ENCODE peak calls at places on chromosomes 1 and 21, in ten cellular contexts. One of them, this sample, is unnamed.

GRCh38 chr1:84442256-84442655 is 36.8 kb upstream of the RPF1 start:
- DNase-seq in AG09319: peak; percentile 72
- DNase-seq in fibroblast of lung: peak; percentile 91
- DNase-seq in endothelial cell: no peak
- DNase-seq in OCI-LY7: peak; percentile 60
- DNase-seq in Panc1: peak; percentile 72
- DNase-seq in osteocyte: no peak
- DNase-seq in suprapubic skin: no peak
- DNase-seq in pancreas: no peak
- DNase-seq in nephron progenitor cell: no peak
- DNase-seq in this sample: peak; percentile 54

GRCh38 chr1:200646515-200646914 is 23.2 kb downstream of the DDX59 start:
- DNase-seq in AG09319: no peak
- DNase-seq in Panc1: no peak
- DNase-seq in nephron progenitor cell: no peak
- DNase-seq in osteocyte: no peak
- DNase-seq in pancreas: no peak
- DNase-seq in OCI-LY7: no peak
- DNase-seq in fibroblast of lung: peak; percentile 18
- DNase-seq in suprapubic skin: no peak
- DNase-seq in endothelial cell: no peak
- DNase-seq in this sample: no peak

GRCh38 chr1:153220606-153221303 is 3.4 kb downstream of the PRR9 start:
- DNase-seq in fibroblast of lung: no peak
- DNase-seq in AG09319: no peak
- DNase-seq in nephron progenitor cell: no peak
- DNase-seq in pancreas: no peak
- DNase-seq in osteocyte: no peak
- DNase-seq in endothelial cell: no peak
- DNase-seq in suprapubic skin: no peak
- DNase-seq in Panc1: no peak
- DNase-seq in OCI-LY7: no peak
- DNase-seq in this sample: no peak

GRCh38 chr1:240031414-240031813 is 60.3 kb upstream of the FMN2 start:
- DNase-seq in nephron progenitor cell: no peak
- DNase-seq in osteocyte: no peak
- DNase-seq in endothelial cell: no peak
- DNase-seq in suprapubic skin: no peak
- DNase-seq in AG09319: no peak
- DNase-seq in fibroblast of lung: peak; percentile 76
- DNase-seq in pancreas: no peak
- DNase-seq in Panc1: no peak
- DNase-seq in OCI-LY7: no peak
- DNase-seq in this sample: no peak

GRCh38 chr1:238658766-238659165 is 727.6 kb upstream of the CHRM3 start:
- DNase-seq in AG09319: no peak
- DNase-seq in nephron progenitor cell: no peak
- DNase-seq in endothelial cell: no peak
- DNase-seq in OCI-LY7: no peak
- DNase-seq in fibroblast of lung: peak; percentile 91
- DNase-seq in osteocyte: no peak
- DNase-seq in Panc1: no peak
- DNase-seq in pancreas: no peak
- DNase-seq in suprapubic skin: no peak
- DNase-seq in this sample: no peak

GRCh38 chr1:184953600-184954219 is 20.6 kb downstream of the NIBAN1 start:
- DNase-seq in fibroblast of lung: peak; percentile 85
- DNase-seq in OCI-LY7: no peak
- DNase-seq in endothelial cell: no peak
- DNase-seq in nephron progenitor cell: no peak
- DNase-seq in AG09319: no peak
- DNase-seq in suprapubic skin: no peak
- DNase-seq in Panc1: no peak
- DNase-seq in osteocyte: no peak
- DNase-seq in pancreas: no peak
- DNase-seq in this sample: no peak

GRCh38 chr1:227343727-227344551 is 25.6 kb upstream of the CDC42BPA start:
- DNase-seq in AG09319: peak; percentile 68
- DNase-seq in fibroblast of lung: peak; percentile 83
- DNase-seq in Panc1: no peak
- DNase-seq in nephron progenitor cell: no peak
- DNase-seq in pancreas: no peak
- DNase-seq in suprapubic skin: no peak
- DNase-seq in osteocyte: no peak
- DNase-seq in endothelial cell: no peak
- DNase-seq in OCI-LY7: no peak
- DNase-seq in this sample: peak; percentile 63

GRCh38 chr1:25556791-25557476 is 13.5 kb downstream of the LDLRAP1 start:
- DNase-seq in suprapubic skin: no peak
- DNase-seq in pancreas: peak; percentile 60
- DNase-seq in OCI-LY7: no peak
- DNase-seq in endothelial cell: no peak
- DNase-seq in fibroblast of lung: peak; percentile 57
- DNase-seq in Panc1: no peak
- DNase-seq in nephron progenitor cell: no peak
- DNase-seq in osteocyte: no peak
- DNase-seq in AG09319: no peak
- DNase-seq in this sample: no peak

GRCh38 chr1:167765496-167765895 is 43.7 kb downstream of the MPZL1 start:
- DNase-seq in fibroblast of lung: no peak
- DNase-seq in nephron progenitor cell: no peak
- DNase-seq in pancreas: no peak
- DNase-seq in suprapubic skin: no peak
- DNase-seq in Panc1: no peak
- DNase-seq in osteocyte: no peak
- DNase-seq in OCI-LY7: no peak
- DNase-seq in AG09319: no peak
- DNase-seq in endothelial cell: no peak
- DNase-seq in this sample: no peak

GRCh38 chr1:151342021-151342420 is 5.0 kb downstream of the RFX5 start:
- DNase-seq in Panc1: no peak
- DNase-seq in pancreas: no peak
- DNase-seq in fibroblast of lung: no peak
- DNase-seq in AG09319: no peak
- DNase-seq in nephron progenitor cell: no peak
- DNase-seq in suprapubic skin: no peak
- DNase-seq in osteocyte: no peak
- DNase-seq in endothelial cell: no peak
- DNase-seq in OCI-LY7: no peak
- DNase-seq in this sample: no peak

GRCh38 chr21:42835211-42835610 is 44.1 kb downstream of the WDR4 start:
- DNase-seq in nephron progenitor cell: no peak
- DNase-seq in endothelial cell: no peak
- DNase-seq in OCI-LY7: no peak
- DNase-seq in pancreas: no peak
- DNase-seq in osteocyte: peak; percentile 23
- DNase-seq in suprapubic skin: no peak
- DNase-seq in Panc1: no peak
- DNase-seq in fibroblast of lung: no peak
- DNase-seq in AG09319: no peak
- DNase-seq in this sample: no peak

GRCh38 chr1:222369991-222370910 is 177.7 kb downstream of the HHIPL2 start:
- DNase-seq in pancreas: no peak
- DNase-seq in Panc1: no peak
- DNase-seq in nephron progenitor cell: no peak
- DNase-seq in suprapubic skin: no peak
- DNase-seq in AG09319: no peak
- DNase-seq in fibroblast of lung: peak; percentile 98
- DNase-seq in osteocyte: no peak
- DNase-seq in endothelial cell: no peak
- DNase-seq in OCI-LY7: no peak
- DNase-seq in this sample: no peak

GRCh38 chr21:35352066-35352770 is 303.1 kb upstream of the RUNX1 start:
- DNase-seq in pancreas: no peak
- DNase-seq in endothelial cell: no peak
- DNase-seq in AG09319: peak; percentile 31
- DNase-seq in nephron progenitor cell: no peak
- DNase-seq in osteocyte: no peak
- DNase-seq in Panc1: no peak
- DNase-seq in OCI-LY7: no peak
- DNase-seq in fibroblast of lung: peak; percentile 95
- DNase-seq in suprapubic skin: no peak
- DNase-seq in this sample: no peak

GRCh38 chr1:236685917-236686814 is at the start of gene ACTN2:
- DNase-seq in endothelial cell: peak; percentile 41
- DNase-seq in osteocyte: peak; percentile 85
- DNase-seq in Panc1: no peak
- DNase-seq in fibroblast of lung: peak; percentile 12
- DNase-seq in AG09319: no peak
- DNase-seq in nephron progenitor cell: peak; percentile 81
- DNase-seq in pancreas: peak; percentile 82
- DNase-seq in suprapubic skin: no peak
- DNase-seq in OCI-LY7: no peak
- DNase-seq in this sample: no peak

DNA sequence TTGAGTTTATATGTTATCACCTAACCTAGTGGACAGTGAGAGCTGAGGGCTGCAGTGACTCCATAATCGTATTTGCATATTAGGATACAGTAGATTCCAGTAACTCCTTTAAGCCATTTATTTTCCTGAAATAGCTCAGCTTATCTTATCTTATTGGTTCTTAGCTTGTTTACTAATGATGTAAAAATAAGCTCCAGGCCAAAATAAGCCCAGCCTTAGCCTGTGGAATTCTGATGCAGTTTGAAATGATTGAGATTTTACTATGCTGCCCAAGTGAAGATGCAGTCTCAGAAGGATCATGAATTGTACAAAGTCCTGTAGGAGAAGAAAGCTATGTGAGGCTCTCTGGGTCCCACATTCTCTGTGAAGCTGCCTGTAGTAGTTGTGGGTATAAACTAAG is 18.2 kb downstream of the ATP1A1 start:
- DNase-seq in AG09319: no peak
- DNase-seq in nephron progenitor cell: no peak
- DNase-seq in suprapubic skin: no peak
- DNase-seq in osteocyte: no peak
- DNase-seq in Panc1: no peak
- DNase-seq in endothelial cell: no peak
- DNase-seq in fibroblast of lung: peak; percentile 26
- DNase-seq in OCI-LY7: no peak
- DNase-seq in pancreas: no peak
- DNase-seq in this sample: no peak
- TF ChIP-seq CTCF in AG09319: no peak
- TF ChIP-seq CTCF in nephron progenitor cell: no peak
- TF ChIP-seq CTCF in suprapubic skin: no peak
- TF ChIP-seq CTCF in osteocyte: no peak
- TF ChIP-seq CTCF in Panc1: no peak
- TF ChIP-seq CTCF in endothelial cell: no peak
- TF ChIP-seq CTCF in fibroblast of lung: no peak
- TF ChIP-seq CTCF in OCI-LY7: no peak
- TF ChIP-seq CTCF in pancreas: no peak
- TF ChIP-seq CTCF in this sample: no peak

GRCh38 chr1:106268070-106268469 is 788.4 kb upstream of the PRMT6 start:
- DNase-seq in AG09319: no peak
- DNase-seq in Panc1: no peak
- DNase-seq in suprapubic skin: no peak
- DNase-seq in osteocyte: no peak
- DNase-seq in endothelial cell: peak; percentile 52
- DNase-seq in fibroblast of lung: peak; percentile 5
- DNase-seq in nephron progenitor cell: peak; percentile 8
- DNase-seq in OCI-LY7: no peak
- DNase-seq in pancreas: no peak
- DNase-seq in this sample: peak; percentile 90
- TF ChIP-seq CTCF in AG09319: no peak
- TF ChIP-seq CTCF in Panc1: peak; percentile 34
- TF ChIP-seq CTCF in suprapubic skin: no peak
- TF ChIP-seq CTCF in osteocyte: no peak
- TF ChIP-seq CTCF in endothelial cell: no peak
- TF ChIP-seq CTCF in fibroblast of lung: no peak
- TF ChIP-seq CTCF in nephron progenitor cell: no peak
- TF ChIP-seq CTCF in OCI-LY7: peak; percentile 35
- TF ChIP-seq CTCF in pancreas: no peak
- TF ChIP-seq CTCF in this sample: peak; percentile 91

GRCh38 chr1:192732787-192733186 is 76.1 kb upstream of the RGS2 start:
- DNase-seq in suprapubic skin: no peak
- DNase-seq in nephron progenitor cell: no peak
- DNase-seq in AG09319: no peak
- DNase-seq in OCI-LY7: peak; percentile 58
- DNase-seq in osteocyte: no peak
- DNase-seq in endothelial cell: no peak
- DNase-seq in fibroblast of lung: no peak
- DNase-seq in pancreas: no peak
- DNase-seq in Panc1: no peak
- DNase-seq in this sample: no peak
- TF ChIP-seq CTCF in suprapubic skin: no peak
- TF ChIP-seq CTCF in nephron progenitor cell: no peak
- TF ChIP-seq CTCF in AG09319: no peak
- TF ChIP-seq CTCF in OCI-LY7: peak; percentile 67
- TF ChIP-seq CTCF in osteocyte: peak; percentile 19
- TF ChIP-seq CTCF in endothelial cell: peak; percentile 42
- TF ChIP-seq CTCF in fibroblast of lung: no peak
- TF ChIP-seq CTCF in pancreas: no peak
- TF ChIP-seq CTCF in Panc1: peak; percentile 28
- TF ChIP-seq CTCF in this sample: no peak

GRCh38 chr1:163821679-163822078 is 499.9 kb downstream of the NUF2 start:
- DNase-seq in AG09319: no peak
- DNase-seq in Panc1: no peak
- DNase-seq in nephron progenitor cell: no peak
- DNase-seq in fibroblast of lung: no peak
- DNase-seq in osteocyte: no peak
- DNase-seq in OCI-LY7: no peak
- DNase-seq in endothelial cell: no peak
- DNase-seq in suprapubic skin: no peak
- DNase-seq in pancreas: no peak
- DNase-seq in this sample: no peak

GRCh38 chr1:163820190-163820589 is 498.4 kb downstream of the NUF2 start:
- DNase-seq in endothelial cell: no peak
- DNase-seq in Panc1: no peak
- DNase-seq in AG09319: no peak
- DNase-seq in suprapubic skin: no peak
- DNase-seq in osteocyte: no peak
- DNase-seq in fibroblast of lung: no peak
- DNase-seq in pancreas: no peak
- DNase-seq in nephron progenitor cell: no peak
- DNase-seq in OCI-LY7: no peak
- DNase-seq in this sample: no peak

GRCh38 chr1:163822933-163823511 is 501.3 kb downstream of the NUF2 start:
- DNase-seq in endothelial cell: no peak
- DNase-seq in nephron progenitor cell: no peak
- DNase-seq in suprapubic skin: no peak
- DNase-seq in Panc1: no peak
- DNase-seq in pancreas: no peak
- DNase-seq in OCI-LY7: no peak
- DNase-seq in osteocyte: no peak
- DNase-seq in fibroblast of lung: no peak
- DNase-seq in AG09319: no peak
- DNase-seq in this sample: no peak

GRCh38 chr1:163824006-163824405 is 502.3 kb downstream of the NUF2 start:
- DNase-seq in OCI-LY7: no peak
- DNase-seq in nephron progenitor cell: no peak
- DNase-seq in endothelial cell: no peak
- DNase-seq in AG09319: peak; percentile 83
- DNase-seq in suprapubic skin: no peak
- DNase-seq in fibroblast of lung: peak; percentile 82
- DNase-seq in pancreas: no peak
- DNase-seq in Panc1: no peak
- DNase-seq in osteocyte: no peak
- DNase-seq in this sample: no peak

DNA sequence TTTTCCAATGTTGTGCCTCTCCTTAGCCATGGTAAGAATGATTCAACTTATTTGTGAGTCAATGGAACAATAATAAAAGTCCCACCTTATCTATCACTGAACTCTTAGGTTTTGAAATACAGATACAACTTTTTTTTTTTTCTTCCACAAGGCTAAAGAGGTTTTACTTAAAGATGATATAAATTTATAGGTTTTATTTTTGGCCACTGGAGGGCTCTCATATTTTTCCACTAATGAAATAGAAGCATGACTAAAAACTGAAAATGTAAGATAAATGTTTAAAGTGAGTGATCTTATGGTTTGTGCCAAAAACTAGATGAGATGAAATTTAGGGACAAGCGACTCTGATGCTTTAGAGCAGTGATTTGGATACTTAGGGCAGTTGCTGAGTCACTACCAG is 499.0 kb downstream of the NUF2 start:
- DNase-seq in osteocyte: no peak
- DNase-seq in Panc1: no peak
- DNase-seq in pancreas: no peak
- DNase-seq in AG09319: no peak
- DNase-seq in fibroblast of lung: no peak
- DNase-seq in endothelial cell: no peak
- DNase-seq in OCI-LY7: no peak
- DNase-seq in nephron progenitor cell: no peak
- DNase-seq in suprapubic skin: no peak
- DNase-seq in this sample: no peak
- TF ChIP-seq CTCF in osteocyte: peak; percentile 38
- TF ChIP-seq CTCF in Panc1: no peak
- TF ChIP-seq CTCF in pancreas: no peak
- TF ChIP-seq CTCF in AG09319: peak; percentile 26
- TF ChIP-seq CTCF in fibroblast of lung: no peak
- TF ChIP-seq CTCF in endothelial cell: no peak
- TF ChIP-seq CTCF in OCI-LY7: peak; percentile 58
- TF ChIP-seq CTCF in nephron progenitor cell: no peak
- TF ChIP-seq CTCF in suprapubic skin: no peak
- TF ChIP-seq CTCF in this sample: peak; percentile 27